ENCODE peak calls at places on chromosomes 12 and 14, in eight cellular contexts. U, O, Y, A, P, H, F and K are unnamed samples.

GRCh38 chr12:127336416-127336815 is 930.6 kb upstream of the TMEM132C start:
- DNase-seq in U (no peak), O (no peak), Y (no peak), A (no peak), P (no peak), H (no peak), F (no peak), K (no peak)

GRCh38 chr12:12788675-12789368 is 3.4 kb downstream of the APOLD1 start:
- DNase-seq in U (peak), O (peak), Y (peak), A (peak), P (peak), H (peak), F (peak), K (peak)

GRCh38 chr14:68241862-68242490 is 422.4 kb downstream of the RAD51B start:
- DNase-seq in U (no peak), O (no peak), Y (no peak), A (no peak), P (no peak), H (no peak), F (no peak), K (no peak)

GRCh38 chr14:94864421-94865195 is 94.7 kb upstream of the GSC start:
- DNase-seq in U (no peak), O (no peak), Y (peak), A (no peak), P (no peak), H (no peak), F (no peak), K (no peak)

GRCh38 chr14:101964297-101965144 is at the start of gene DYNC1H1:
- DNase-seq in U (peak), O (peak), Y (peak), A (peak), P (peak), H (peak), F (peak), K (peak)

GRCh38 chr14:91466192-91466591 is 43.9 kb downstream of the PPP4R3A start:
- DNase-seq in U (no peak), O (no peak), Y (no peak), A (no peak), P (peak), H (peak), F (no peak), K (no peak)

GRCh38 chr14:85607571-85608219 is 77.8 kb downstream of the FLRT2 start:
- DNase-seq in U (no peak), O (peak), Y (no peak), A (no peak), P (peak), H (no peak), F (no peak), K (no peak)

GRCh38 chr14:71754422-71755095 is 177.7 kb upstream of the RGS6 start:
- DNase-seq in U (no peak), O (no peak), Y (no peak), A (no peak), P (no peak), H (no peak), F (no peak), K (no peak)

GRCh38 chr14:100219126-100219785 is 19.7 kb upstream of the YY1 start:
- DNase-seq in U (no peak), O (no peak), Y (no peak), A (no peak), P (peak), H (no peak), F (no peak), K (no peak)

GRCh38 chr12:60168441-60168840 is 572.6 kb downstream of the SLC16A7 start:
- DNase-seq in U (peak), O (no peak), Y (no peak), A (no peak), P (no peak), H (no peak), F (no peak), K (no peak)

GRCh38 chr14:90644882-90645281 is 171.3 kb downstream of the TTC7B start:
- DNase-seq in U (no peak), O (peak), Y (peak), A (no peak), P (peak), H (no peak), F (no peak), K (no peak)

GRCh38 chr12:122888232-122888752 is 7.6 kb downstream of the VPS37B start:
- DNase-seq in U (no peak), O (peak), Y (peak), A (peak), P (peak), H (peak), F (peak), K (peak)

GRCh38 chr14:76953196-76953945 is 75.1 kb downstream of the IRF2BPL start:
- DNase-seq in U (peak), O (peak), Y (peak), A (peak), P (peak), H (no peak), F (peak), K (no peak)

GRCh38 chr14:77790566-77791224 is 9.2 kb upstream of the ADCK1 start:
- DNase-seq in U (no peak), O (no peak), Y (no peak), A (no peak), P (no peak), H (no peak), F (no peak), K (no peak)

GRCh38 chr12:90953956-90954421 is 987 bp downstream of the CCER1 start:
- DNase-seq in U (no peak), O (no peak), Y (peak), A (no peak), P (no peak), H (no peak), F (no peak), K (no peak)

GRCh38 chr14:86654558-86655184 is 1124.7 kb downstream of the FLRT2 start:
- DNase-seq in U (peak), O (peak), Y (no peak), A (peak), P (peak), H (peak), F (peak), K (peak)